ENCODE peak calls at places on chromosomes 1 and 21, in nine cellular contexts. N is endothelial cell, G is tibial nerve, D is NCI-H774, W is esophagus muscularis mucosa, E is anterior cingulate cortex, S is PC-3, U is H9, M is kidney. R is an unnamed sample.
A peak's percentile ranks its signal among the peaks of the same experiment; 100 is the strongest.

GRCh38 chr21:41798326-41798725 is 31.5 kb upstream of the RIPK4 start:
- DNase-seq in N (no peak), G (no peak), D (no peak), W (no peak), E (no peak), S (no peak), U (no peak), M (no peak), R (no peak)

GRCh38 chr1:109979489-109980091 is 5.0 kb upstream of the AHCYL1 start:
- DNase-seq in N (no peak), G (no peak), D (no peak), W (no peak), E (no peak), S (peak; percentile 57), U (no peak), M (no peak), R (no peak)

GRCh38 chr1:246971322-246971721 is 36.5 kb downstream of the ZNF695 start:
- DNase-seq in N (peak; percentile 11), G (peak; percentile 57), D (no peak), W (no peak), E (no peak), S (peak; percentile 31), U (peak; percentile 73), M (no peak), R (no peak)

GRCh38 chr1:184465489-184466146 is 78.8 kb downstream of the C1orf21 start:
- DNase-seq in N (no peak), G (no peak), D (no peak), W (no peak), E (no peak), S (no peak), U (no peak), M (no peak), R (no peak)

GRCh38 chr1:15937146-15937545 is 38.8 kb downstream of the ZBTB17 start:
- DNase-seq in N (no peak), G (no peak), D (no peak), W (no peak), E (no peak), S (no peak), U (no peak), M (no peak), R (no peak)

GRCh38 chr1:220914283-220915116 is 35.3 kb downstream of the HLX start:
- DNase-seq in N (no peak), G (no peak), D (no peak), W (no peak), E (no peak), S (no peak), U (no peak), M (no peak), R (no peak)

GRCh38 chr1:167678422-167678821 is 43.4 kb upstream of the MPZL1 start:
- DNase-seq in N (no peak), G (no peak), D (no peak), W (no peak), E (no peak), S (no peak), U (no peak), M (no peak), R (no peak)

GRCh38 chr1:209743145-209743482 is 12.7 kb upstream of the TRAF3IP3 start:
- DNase-seq in N (no peak), G (peak; percentile 63), D (no peak), W (no peak), E (peak; percentile 17), S (peak; percentile 74), U (no peak), M (peak; percentile 61), R (no peak)

GRCh38 chr1:38246955-38247952 is 200.7 kb upstream of the POU3F1 start:
- DNase-seq in N (no peak), G (no peak), D (peak; percentile 35), W (no peak), E (no peak), S (peak; percentile 55), U (no peak), M (peak; percentile 87), R (no peak)

GRCh38 chr1:111903148-111903857 is 86.2 kb downstream of the KCND3 start:
- DNase-seq in N (no peak), G (no peak), D (no peak), W (no peak), E (no peak), S (no peak), U (no peak), M (no peak), R (no peak)

GRCh38 chr1:7278045-7278444 is 492.8 kb downstream of the CAMTA1 start:
- DNase-seq in N (no peak), G (no peak), D (peak; percentile 83), W (peak; percentile 45), E (no peak), S (no peak), U (no peak), M (no peak), R (no peak)